ENCODE peak calls at places on chromosomes 16 and 17, in four cellular contexts. One of them, this sample, is unnamed.

GRCh38 chr17:47967607-47968252 is 3.2 kb upstream of the CDK5RAP3 start:
- DNase-seq in HepG2: no peak
- DNase-seq in K562: no peak
- DNase-seq in HCT116: peak; percentile 53
- DNase-seq in this sample: no peak

GRCh38 chr16:85202631-85203461 is 90.6 kb upstream of the CIBAR2 start:
- DNase-seq in HepG2: no peak
- DNase-seq in K562: no peak
- DNase-seq in HCT116: no peak
- DNase-seq in this sample: no peak

GRCh38 chr17:20228860-20229259 is 219.7 kb downstream of the SPECC1 start:
- DNase-seq in HepG2: no peak
- DNase-seq in K562: no peak
- DNase-seq in HCT116: no peak
- DNase-seq in this sample: no peak

GRCh38 chr16:50603206-50604064 is 55.2 kb downstream of the NKD1 start:
- DNase-seq in HepG2: no peak
- DNase-seq in K562: no peak
- DNase-seq in HCT116: no peak
- DNase-seq in this sample: no peak

GRCh38 chr16:28204211-28204610 is 7.6 kb downstream of the XPO6 start:
- DNase-seq in HepG2: no peak
- DNase-seq in K562: no peak
- DNase-seq in HCT116: no peak
- DNase-seq in this sample: no peak

GRCh38 chr17:1542316-1542715 is 20.3 kb downstream of the PITPNA start:
- DNase-seq in HepG2: no peak
- DNase-seq in K562: no peak
- DNase-seq in HCT116: no peak
- DNase-seq in this sample: no peak

GRCh38 chr17:5019475-5019956 is 15.7 kb downstream of the SLC52A1 start:
- DNase-seq in HepG2: no peak
- DNase-seq in K562: peak; percentile 22
- DNase-seq in HCT116: no peak
- DNase-seq in this sample: no peak

GRCh38 chr17:78330570-78331224 is 29.2 kb downstream of the SOCS3 start:
- DNase-seq in HepG2: no peak
- DNase-seq in K562: no peak
- DNase-seq in HCT116: peak; percentile 67
- DNase-seq in this sample: no peak

GRCh38 chr17:47204722-47205418 is 4.3 kb upstream of the MYL4 start:
- DNase-seq in HepG2: no peak
- DNase-seq in K562: no peak
- DNase-seq in HCT116: no peak
- DNase-seq in this sample: no peak

GRCh38 chr16:79599256-79599836 is 1.2 kb downstream of the MAF start:
- DNase-seq in HepG2: no peak
- DNase-seq in K562: no peak
- DNase-seq in HCT116: no peak
- DNase-seq in this sample: no peak

GRCh38 chr16:81634380-81635121 is 144.5 kb upstream of the PLCG2 start:
- DNase-seq in HepG2: no peak
- DNase-seq in K562: peak; percentile 48
- DNase-seq in HCT116: no peak
- DNase-seq in this sample: no peak

GRCh38 chr16:57985204-57986121 is 14.5 kb upstream of the CNGB1 start:
- DNase-seq in HepG2: no peak
- DNase-seq in K562: peak; percentile 79
- DNase-seq in HCT116: no peak
- DNase-seq in this sample: no peak

GRCh38 chr17:45040459-45040858 is 11.0 kb downstream of the DCAKD start:
- DNase-seq in HepG2: no peak
- DNase-seq in K562: no peak
- DNase-seq in HCT116: no peak
- DNase-seq in this sample: no peak

GRCh38 chr17:8894673-8895578 is 27.5 kb upstream of the PIK3R6 start:
- DNase-seq in HepG2: peak; percentile 52
- DNase-seq in K562: peak; percentile 64
- DNase-seq in HCT116: peak; percentile 39
- DNase-seq in this sample: no peak

GRCh38 chr17:82256242-82256894 is 17.1 kb downstream of the CSNK1D start:
- DNase-seq in HepG2: no peak
- DNase-seq in K562: no peak
- DNase-seq in HCT116: no peak
- DNase-seq in this sample: no peak

GRCh38 chr17:68399638-68400403 is 57.5 kb downstream of the WIPI1 start:
- DNase-seq in HepG2: no peak
- DNase-seq in K562: no peak
- DNase-seq in HCT116: no peak
- DNase-seq in this sample: no peak

GRCh38 chr16:86181526-86181925 is 282.6 kb downstream of the IRF8 start:
- DNase-seq in HepG2: no peak
- DNase-seq in K562: peak; percentile 57
- DNase-seq in HCT116: no peak
- DNase-seq in this sample: no peak

GRCh38 chr16:85781685-85782370 is 17.5 kb downstream of the EMC8 start:
- DNase-seq in HepG2: peak; percentile 68
- DNase-seq in K562: no peak
- DNase-seq in HCT116: no peak
- DNase-seq in this sample: no peak

GRCh38 chr17:79800325-79801155 is 3.7 kb upstream of the CBX8 start:
- DNase-seq in HepG2: no peak
- DNase-seq in K562: no peak
- DNase-seq in HCT116: peak; percentile 50
- DNase-seq in this sample: no peak

GRCh38 chr16:8717469-8717868 is 43.1 kb downstream of the ABAT start:
- DNase-seq in HepG2: no peak
- DNase-seq in K562: no peak
- DNase-seq in HCT116: no peak
- DNase-seq in this sample: no peak

GRCh38 chr16:30351586-30352419 is 3.3 kb downstream of the CD2BP2 start:
- DNase-seq in HepG2: no peak
- DNase-seq in K562: no peak
- DNase-seq in HCT116: peak; percentile 39
- DNase-seq in this sample: no peak

GRCh38 chr17:16962804-16963203 is 9.1 kb downstream of the TNFRSF13B start:
- DNase-seq in HepG2: no peak
- DNase-seq in K562: no peak
- DNase-seq in HCT116: peak; percentile 41
- DNase-seq in this sample: no peak

GRCh38 chr16:57282510-57283213 is 1.8 kb downstream of the PLLP start:
- DNase-seq in HepG2: no peak
- DNase-seq in K562: no peak
- DNase-seq in HCT116: no peak
- DNase-seq in this sample: no peak

GRCh38 chr17:13735444-13735843 is 133.7 kb upstream of the HS3ST3A1 start:
- DNase-seq in HepG2: no peak
- DNase-seq in K562: no peak
- DNase-seq in HCT116: no peak
- DNase-seq in this sample: no peak

GRCh38 chr17:64388961-64389565 is 1.6 kb downstream of the PECAM1 start:
- DNase-seq in HepG2: no peak
- DNase-seq in K562: no peak
- DNase-seq in HCT116: no peak
- DNase-seq in this sample: no peak

GRCh38 chr17:79944251-79944812 is 91.3 kb downstream of the TBC1D16 start:
- DNase-seq in HepG2: no peak
- DNase-seq in K562: no peak
- DNase-seq in HCT116: no peak
- DNase-seq in this sample: no peak

GRCh38 chr17:8741771-8742170 is 2.9 kb downstream of the CCDC42 start:
- DNase-seq in HepG2: no peak
- DNase-seq in K562: no peak
- DNase-seq in HCT116: no peak
- DNase-seq in this sample: no peak

GRCh38 chr16:30473231-30474061 is 904 bp downstream of the ITGAL start:
- DNase-seq in HepG2: no peak
- DNase-seq in K562: no peak
- DNase-seq in HCT116: no peak
- DNase-seq in this sample: no peak

GRCh38 chr16:4064950-4065352 is 51.3 kb downstream of the ADCY9 start:
- DNase-seq in HepG2: no peak
- DNase-seq in K562: no peak
- DNase-seq in HCT116: no peak
- DNase-seq in this sample: no peak

GRCh38 chr17:63381101-63381729 is 64.9 kb downstream of the CYB561 start:
- DNase-seq in HepG2: no peak
- DNase-seq in K562: peak; percentile 14
- DNase-seq in HCT116: no peak
- DNase-seq in this sample: no peak

GRCh38 chr16:82700541-82701240 is 73.9 kb downstream of the CDH13 start:
- DNase-seq in HepG2: no peak
- DNase-seq in K562: no peak
- DNase-seq in HCT116: no peak
- DNase-seq in this sample: no peak

GRCh38 chr16:69113216-69113615 is 7.8 kb downstream of the HAS3 start:
- DNase-seq in HepG2: no peak
- DNase-seq in K562: no peak
- DNase-seq in HCT116: no peak
- DNase-seq in this sample: no peak

GRCh38 chr17:49106366-49107210 is 26.0 kb upstream of the B4GALNT2 start:
- DNase-seq in HepG2: peak; percentile 98
- DNase-seq in K562: peak; percentile 28
- DNase-seq in HCT116: no peak
- DNase-seq in this sample: no peak

GRCh38 chr16:31201511-31202401 is 804 bp downstream of the PYCARD start:
- DNase-seq in HepG2: no peak
- DNase-seq in K562: peak; percentile 37
- DNase-seq in HCT116: no peak
- DNase-seq in this sample: no peak

GRCh38 chr16:57475711-57476339 is 10.5 kb downstream of the DOK4 start:
- DNase-seq in HepG2: peak; percentile 69
- DNase-seq in K562: peak; percentile 91
- DNase-seq in HCT116: peak; percentile 24
- DNase-seq in this sample: no peak

GRCh38 chr16:13835935-13836334 is 84.0 kb upstream of the ERCC4 start:
- DNase-seq in HepG2: no peak
- DNase-seq in K562: no peak
- DNase-seq in HCT116: no peak
- DNase-seq in this sample: no peak

GRCh38 chr16:13835357-13835756 is 84.6 kb upstream of the ERCC4 start:
- DNase-seq in HepG2: no peak
- DNase-seq in K562: no peak
- DNase-seq in HCT116: no peak
- DNase-seq in this sample: no peak

GRCh38 chr16:13845232-13845631 is 74.7 kb upstream of the ERCC4 start:
- DNase-seq in HepG2: no peak
- DNase-seq in K562: no peak
- DNase-seq in HCT116: no peak
- DNase-seq in this sample: no peak

GRCh38 chr16:13839577-13839976 is 80.4 kb upstream of the ERCC4 start:
- DNase-seq in HepG2: no peak
- DNase-seq in K562: peak; percentile 9
- DNase-seq in HCT116: no peak
- DNase-seq in this sample: no peak
- TF ChIP-seq TCF7L2 in HepG2: no peak
- TF ChIP-seq TCF7L2 in K562: no peak
- TF ChIP-seq TCF7L2 in HCT116: no peak
- TF ChIP-seq TCF7L2 in this sample: no peak

GRCh38 chr17:57597101-57597500 is 148.0 kb downstream of the CCDC182 start:
- DNase-seq in HepG2: no peak
- DNase-seq in K562: no peak
- DNase-seq in HCT116: no peak
- DNase-seq in this sample: no peak

GRCh38 chr17:57593739-57594462 is 151.2 kb downstream of the CCDC182 start:
- DNase-seq in HepG2: no peak
- DNase-seq in K562: no peak
- DNase-seq in HCT116: no peak
- DNase-seq in this sample: no peak

GRCh38 chr17:57594767-57595166 is 150.3 kb downstream of the CCDC182 start:
- DNase-seq in HepG2: no peak
- DNase-seq in K562: no peak
- DNase-seq in HCT116: no peak
- DNase-seq in this sample: no peak

GRCh38 chr17:57595942-57596695 is 149.0 kb downstream of the CCDC182 start:
- DNase-seq in HepG2: no peak
- DNase-seq in K562: no peak
- DNase-seq in HCT116: no peak
- DNase-seq in this sample: no peak

GRCh38 chr17:57595426-57595825 is 149.7 kb downstream of the CCDC182 start:
- DNase-seq in HepG2: no peak
- DNase-seq in K562: no peak
- DNase-seq in HCT116: no peak
- DNase-seq in this sample: no peak
- H3K4me1 ChIP-seq in HepG2: peaks cover 10% of the 10 kb centered on the region
- H3K4me1 ChIP-seq in K562: no peaks in the 10 kb centered on the region
- H3K4me1 ChIP-seq in HCT116: peaks cover 10% of the 10 kb centered on the region
- H3K4me1 ChIP-seq in this sample: no peaks in the 10 kb centered on the region

DNA sequence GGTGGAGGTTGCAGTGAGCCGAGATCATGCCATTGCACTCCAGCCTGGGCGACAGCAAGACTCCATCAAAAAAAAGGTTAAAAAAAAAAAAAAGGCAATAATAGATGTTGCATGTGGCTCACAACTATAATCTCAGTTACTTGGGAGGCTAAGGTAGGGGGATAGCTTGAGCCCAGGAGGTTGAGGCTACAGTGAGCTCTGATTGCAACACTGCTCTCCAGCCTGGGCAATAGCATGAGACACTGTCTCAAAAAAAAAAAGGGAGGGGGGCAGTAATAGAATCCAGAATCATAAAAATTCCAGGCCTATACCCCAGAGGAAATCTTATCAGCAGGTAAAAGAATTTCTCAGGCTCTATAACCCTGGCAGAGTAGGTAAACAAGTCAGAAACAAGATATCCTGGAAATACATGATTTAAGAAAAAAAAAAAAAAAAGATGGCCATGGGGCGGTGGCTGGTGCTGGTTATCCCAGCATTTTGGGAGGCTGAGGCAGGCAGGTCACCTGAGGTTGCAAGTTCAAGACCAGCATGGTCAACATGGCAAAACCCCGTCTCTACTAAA is 12.9 kb downstream of the SPAG9 start:
- DNase-seq in HepG2: no peak
- DNase-seq in K562: no peak
- DNase-seq in HCT116: no peak
- DNase-seq in this sample: no peak
- TF ChIP-seq TCF7L2 in HepG2: no peak
- TF ChIP-seq TCF7L2 in K562: no peak
- TF ChIP-seq TCF7L2 in HCT116: no peak
- TF ChIP-seq TCF7L2 in this sample: no peak

GRCh38 chr16:1705688-1706385 is at the start of gene MAPK8IP3:
- DNase-seq in HepG2: peak; percentile 74
- DNase-seq in K562: peak; percentile 97
- DNase-seq in HCT116: peak; percentile 77
- DNase-seq in this sample: no peak

GRCh38 chr16:1708768-1709180 is 2.8 kb downstream of the MAPK8IP3 start:
- DNase-seq in HepG2: no peak
- DNase-seq in K562: peak; percentile 49
- DNase-seq in HCT116: no peak
- DNase-seq in this sample: no peak

GRCh38 chr16:1707193-1707790 is 1.3 kb downstream of the MAPK8IP3 start:
- DNase-seq in HepG2: peak; percentile 41
- DNase-seq in K562: peak; percentile 36
- DNase-seq in HCT116: no peak
- DNase-seq in this sample: no peak

GRCh38 chr16:1708083-1708767 is 2.2 kb downstream of the MAPK8IP3 start:
- DNase-seq in HepG2: no peak
- DNase-seq in K562: no peak
- DNase-seq in HCT116: no peak
- DNase-seq in this sample: no peak

GRCh38 chr16:1706386-1707192 is 594 bp downstream of the MAPK8IP3 start:
- DNase-seq in HepG2: no peak
- DNase-seq in K562: peak; percentile 72
- DNase-seq in HCT116: no peak
- DNase-seq in this sample: no peak
- H3K4me1 ChIP-seq in HepG2: peaks cover 51% of the 10 kb centered on the region
- H3K4me1 ChIP-seq in K562: peaks cover 47% of the 10 kb centered on the region
- H3K4me1 ChIP-seq in HCT116: peaks cover 20% of the 10 kb centered on the region
- H3K4me1 ChIP-seq in this sample: peaks cover 33% of the 10 kb centered on the region